ENCODE peak calls at places on chromosomes 16 and 17, in eight cellular contexts. One of them, this sample, is unnamed.

GRCh38 chr17:57366558-57367351 is 110.4 kb downstream of the MSI2 start:
- DNase-seq in stomach: peak; percentile 72
- DNase-seq in testis: peak; percentile 32
- DNase-seq in tibial nerve: no peak
- DNase-seq in heart left ventricle: peak; percentile 56
- DNase-seq in A673: no peak
- DNase-seq in dorsolateral prefrontal cortex: no peak
- DNase-seq in lung: no peak
- DNase-seq in this sample: no peak

GRCh38 chr17:28714281-28714680 is 2.6 kb upstream of the PROCA1 start:
- DNase-seq in heart left ventricle: no peak
- DNase-seq in lung: no peak
- DNase-seq in testis: no peak
- DNase-seq in stomach: no peak
- DNase-seq in tibial nerve: no peak
- DNase-seq in dorsolateral prefrontal cortex: no peak
- DNase-seq in A673: no peak
- DNase-seq in this sample: no peak

GRCh38 chr17:51743477-51743876 is 415.0 kb downstream of the CA10 start:
- DNase-seq in lung: no peak
- DNase-seq in tibial nerve: no peak
- DNase-seq in testis: no peak
- DNase-seq in heart left ventricle: no peak
- DNase-seq in dorsolateral prefrontal cortex: no peak
- DNase-seq in stomach: no peak
- DNase-seq in A673: no peak
- DNase-seq in this sample: no peak

GRCh38 chr16:51524555-51525373 is 373.7 kb upstream of the SALL1 start:
- DNase-seq in lung: no peak
- DNase-seq in heart left ventricle: no peak
- DNase-seq in dorsolateral prefrontal cortex: no peak
- DNase-seq in stomach: no peak
- DNase-seq in A673: peak; percentile 76
- DNase-seq in tibial nerve: no peak
- DNase-seq in testis: no peak
- DNase-seq in this sample: peak; percentile 32

GRCh38 chr17:35171834-35172233 is 22.4 kb downstream of the SLC35G3 start:
- DNase-seq in testis: no peak
- DNase-seq in heart left ventricle: no peak
- DNase-seq in stomach: no peak
- DNase-seq in tibial nerve: no peak
- DNase-seq in A673: no peak
- DNase-seq in dorsolateral prefrontal cortex: no peak
- DNase-seq in lung: no peak
- DNase-seq in this sample: no peak

GRCh38 chr17:81512560-81512983 is at the start of gene ACTG1:
- DNase-seq in A673: peak; percentile 95
- DNase-seq in dorsolateral prefrontal cortex: peak; percentile 94
- DNase-seq in heart left ventricle: peak; percentile 94
- DNase-seq in tibial nerve: peak; percentile 86
- DNase-seq in testis: peak; percentile 93
- DNase-seq in stomach: peak; percentile 94
- DNase-seq in lung: peak; percentile 93
- DNase-seq in this sample: peak; percentile 96

GRCh38 chr16:82628741-82629140 is 2.0 kb downstream of the CDH13 start:
- DNase-seq in dorsolateral prefrontal cortex: no peak
- DNase-seq in lung: no peak
- DNase-seq in testis: no peak
- DNase-seq in heart left ventricle: no peak
- DNase-seq in A673: no peak
- DNase-seq in stomach: no peak
- DNase-seq in tibial nerve: no peak
- DNase-seq in this sample: no peak

GRCh38 chr17:65020284-65020683 is 36.3 kb downstream of the GNA13 start:
- DNase-seq in stomach: no peak
- DNase-seq in dorsolateral prefrontal cortex: no peak
- DNase-seq in A673: peak; percentile 81
- DNase-seq in testis: no peak
- DNase-seq in tibial nerve: no peak
- DNase-seq in heart left ventricle: no peak
- DNase-seq in lung: no peak
- DNase-seq in this sample: no peak

GRCh38 chr17:76446449-76447231 is 6.3 kb downstream of the UBE2O start:
- DNase-seq in testis: no peak
- DNase-seq in heart left ventricle: no peak
- DNase-seq in stomach: peak; percentile 42
- DNase-seq in lung: peak; percentile 61
- DNase-seq in A673: no peak
- DNase-seq in dorsolateral prefrontal cortex: no peak
- DNase-seq in tibial nerve: peak; percentile 20
- DNase-seq in this sample: peak; percentile 44

GRCh38 chr17:35841505-35841904 is 27.2 kb downstream of the HEATR9 start:
- DNase-seq in lung: no peak
- DNase-seq in tibial nerve: no peak
- DNase-seq in heart left ventricle: no peak
- DNase-seq in stomach: no peak
- DNase-seq in testis: no peak
- DNase-seq in A673: no peak
- DNase-seq in dorsolateral prefrontal cortex: no peak
- DNase-seq in this sample: no peak

DNA sequence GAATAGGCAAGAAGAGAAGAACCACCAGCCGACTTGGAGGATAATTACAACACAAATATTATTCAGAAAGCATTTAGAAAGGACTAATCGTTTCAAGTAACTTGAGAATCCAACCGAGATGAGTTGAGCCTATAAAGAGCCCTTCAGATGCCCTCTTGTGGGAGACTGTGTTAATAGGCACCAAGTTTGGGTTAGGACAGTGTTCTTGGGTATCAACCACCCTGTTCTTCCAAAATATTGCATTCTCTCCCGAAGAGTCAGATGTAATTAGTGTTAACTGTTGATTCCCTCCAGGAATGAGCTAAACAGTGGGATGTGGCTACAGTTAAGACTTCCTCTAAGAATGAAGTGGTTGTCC is 87.8 kb upstream of the NOL11 start:
- DNase-seq in dorsolateral prefrontal cortex: no peak
- DNase-seq in heart left ventricle: no peak
- DNase-seq in lung: no peak
- DNase-seq in stomach: no peak
- DNase-seq in testis: no peak
- DNase-seq in tibial nerve: no peak
- DNase-seq in A673: peak; percentile 76
- DNase-seq in this sample: no peak
- TF ChIP-seq CTCF in dorsolateral prefrontal cortex: peak; percentile 49
- TF ChIP-seq CTCF in heart left ventricle: peak; percentile 57
- TF ChIP-seq CTCF in lung: no peak
- TF ChIP-seq CTCF in stomach: no peak
- TF ChIP-seq CTCF in testis: peak; percentile 34
- TF ChIP-seq CTCF in tibial nerve: peak; percentile 18
- TF ChIP-seq CTCF in A673: peak; percentile 71
- TF ChIP-seq CTCF in this sample: peak; percentile 38

DNA sequence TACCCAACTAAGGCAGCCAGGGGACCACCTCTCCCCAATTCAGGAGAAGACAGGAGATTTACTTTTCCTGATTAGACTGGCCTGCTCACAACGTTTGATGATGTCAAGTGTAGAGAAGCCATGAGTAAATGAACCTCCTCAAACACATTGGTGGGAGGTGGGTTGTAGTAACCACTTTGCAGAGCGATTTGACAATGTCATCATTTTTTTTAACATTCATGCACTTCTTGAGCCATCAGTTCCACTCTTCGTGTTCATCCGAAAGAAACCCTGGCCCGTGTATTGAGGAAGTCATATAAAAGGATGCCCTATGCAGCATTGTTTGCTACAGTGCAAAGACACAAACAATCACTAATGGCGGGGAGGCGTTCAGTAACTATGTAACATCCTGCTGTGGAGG is 5.5 kb upstream of the KRT19 start:
- DNase-seq in tibial nerve: no peak
- DNase-seq in lung: no peak
- DNase-seq in A673: no peak
- DNase-seq in testis: no peak
- DNase-seq in dorsolateral prefrontal cortex: no peak
- DNase-seq in stomach: no peak
- DNase-seq in heart left ventricle: no peak
- DNase-seq in this sample: no peak
- H3K4me3 ChIP-seq in tibial nerve: no peak overlapping the region
- H3K4me3 ChIP-seq in lung: no peak overlapping the region
- H3K4me3 ChIP-seq in A673: no peak overlapping the region
- H3K4me3 ChIP-seq in testis: no peak overlapping the region
- H3K4me3 ChIP-seq in dorsolateral prefrontal cortex: no peak overlapping the region
- H3K4me3 ChIP-seq in stomach: no peak overlapping the region
- H3K4me3 ChIP-seq in heart left ventricle: no peak overlapping the region
- H3K4me3 ChIP-seq in this sample: no peak overlapping the region

GRCh38 chr16:81265658-81266451 is 27.4 kb downstream of the BCO1 start:
- DNase-seq in stomach: peak; percentile 93
- DNase-seq in A673: no peak
- DNase-seq in tibial nerve: peak; percentile 66
- DNase-seq in heart left ventricle: peak; percentile 84
- DNase-seq in lung: peak; percentile 66
- DNase-seq in dorsolateral prefrontal cortex: peak; percentile 42
- DNase-seq in testis: peak; percentile 72
- DNase-seq in this sample: peak; percentile 45

GRCh38 chr16:81265052-81265451 is 26.6 kb downstream of the BCO1 start:
- DNase-seq in tibial nerve: no peak
- DNase-seq in heart left ventricle: no peak
- DNase-seq in lung: no peak
- DNase-seq in stomach: no peak
- DNase-seq in A673: no peak
- DNase-seq in dorsolateral prefrontal cortex: no peak
- DNase-seq in testis: no peak
- DNase-seq in this sample: no peak

GRCh38 chr16:81264386-81264785 is 25.9 kb downstream of the BCO1 start:
- DNase-seq in stomach: no peak
- DNase-seq in dorsolateral prefrontal cortex: no peak
- DNase-seq in A673: no peak
- DNase-seq in tibial nerve: no peak
- DNase-seq in lung: no peak
- DNase-seq in testis: no peak
- DNase-seq in heart left ventricle: no peak
- DNase-seq in this sample: no peak

GRCh38 chr16:81261049-81261648 is 22.7 kb downstream of the BCO1 start:
- DNase-seq in A673: peak; percentile 45
- DNase-seq in stomach: peak; percentile 31
- DNase-seq in testis: no peak
- DNase-seq in tibial nerve: no peak
- DNase-seq in dorsolateral prefrontal cortex: no peak
- DNase-seq in heart left ventricle: no peak
- DNase-seq in lung: no peak
- DNase-seq in this sample: no peak

DNA sequence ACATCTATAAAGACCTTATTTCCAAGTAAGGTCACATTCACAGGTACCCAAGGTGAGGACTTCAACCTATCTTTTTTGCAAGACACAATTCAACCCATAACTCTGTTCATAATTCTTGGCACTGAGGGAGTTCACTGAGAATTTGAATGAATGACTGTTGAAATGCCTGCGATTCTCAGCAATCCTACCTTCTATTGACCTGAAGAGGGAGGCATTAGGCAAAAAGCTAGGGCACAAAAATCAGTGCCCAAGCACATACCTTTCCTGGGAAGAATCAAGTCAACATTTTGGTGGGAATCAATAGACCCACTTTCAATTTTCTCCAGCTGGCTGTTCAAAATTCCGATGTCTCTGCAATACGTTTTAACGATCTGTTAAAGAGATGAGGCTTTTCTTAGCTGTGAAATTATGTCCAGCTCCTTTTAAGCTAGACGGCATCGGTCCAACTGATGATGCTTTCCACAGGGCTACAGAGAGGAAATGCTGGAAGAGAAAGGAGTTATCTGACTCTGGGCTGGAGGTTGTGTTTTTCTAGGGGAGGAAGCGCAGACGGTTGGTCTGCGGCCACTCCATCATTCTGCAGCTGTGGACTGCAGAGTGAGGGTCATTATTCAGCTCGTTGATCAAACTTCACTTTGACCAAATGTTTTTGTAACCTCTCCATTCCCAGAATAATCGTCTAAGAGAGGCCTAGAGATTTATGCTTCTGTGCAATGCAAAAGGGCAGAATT is 25.1 kb downstream of the BCO1 start:
- DNase-seq in stomach: no peak
- DNase-seq in tibial nerve: peak; percentile 14
- DNase-seq in heart left ventricle: no peak
- DNase-seq in lung: no peak
- DNase-seq in dorsolateral prefrontal cortex: no peak
- DNase-seq in A673: no peak
- DNase-seq in testis: peak; percentile 68
- DNase-seq in this sample: peak; percentile 8
- H3K27ac ChIP-seq in stomach: no peak overlapping the region
- H3K27ac ChIP-seq in tibial nerve: no peak overlapping the region
- H3K27ac ChIP-seq in heart left ventricle: no peak overlapping the region
- H3K27ac ChIP-seq in lung: no peak overlapping the region
- H3K27ac ChIP-seq in dorsolateral prefrontal cortex: no peak overlapping the region
- H3K27ac ChIP-seq in A673: no peak overlapping the region
- H3K27ac ChIP-seq in testis: no peak overlapping the region
- H3K27ac ChIP-seq in this sample: no peak overlapping the region

DNA sequence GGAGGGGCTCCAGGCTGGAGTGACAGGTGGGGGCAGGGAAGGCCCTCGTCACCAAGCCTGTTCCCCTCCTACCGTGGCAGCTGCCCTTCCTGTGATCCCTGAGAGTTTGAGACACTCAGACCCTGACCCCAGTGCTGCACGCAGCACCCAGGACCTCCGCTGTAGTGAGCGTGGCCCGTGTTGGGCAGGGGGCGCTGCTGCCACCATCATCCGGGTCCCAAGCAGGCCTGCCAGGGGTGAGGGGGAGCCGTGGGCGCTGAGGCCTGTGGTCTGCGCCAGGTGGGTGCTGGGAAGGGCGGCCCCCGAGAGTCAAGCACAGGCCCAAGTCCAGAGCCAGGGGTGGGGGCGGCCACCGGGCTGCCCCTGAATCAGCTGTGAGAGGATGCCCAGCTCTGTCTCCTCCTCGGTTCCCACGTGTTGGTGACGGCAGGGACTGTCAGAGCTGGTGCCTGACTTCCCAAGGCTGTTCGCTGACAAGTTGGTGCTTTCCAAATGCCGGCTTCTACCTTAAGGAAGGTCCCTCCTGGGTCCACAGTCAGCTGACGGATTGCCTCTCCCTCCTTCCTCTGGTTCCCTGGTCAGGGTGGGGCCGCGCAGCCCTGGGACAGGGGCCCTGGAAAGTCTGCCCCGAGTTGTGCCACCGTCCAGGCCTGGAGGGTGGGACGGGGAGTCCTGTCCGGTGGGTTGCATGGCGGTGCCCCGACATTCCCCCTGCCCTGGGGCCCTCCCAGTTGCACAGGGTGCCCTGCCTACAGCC is 31.1 kb downstream of the TPSG1 start:
- DNase-seq in heart left ventricle: no peak
- DNase-seq in A673: no peak
- DNase-seq in lung: no peak
- DNase-seq in dorsolateral prefrontal cortex: no peak
- DNase-seq in stomach: no peak
- DNase-seq in tibial nerve: no peak
- DNase-seq in testis: no peak
- DNase-seq in this sample: no peak
- TF ChIP-seq CTCF in heart left ventricle: no peak
- TF ChIP-seq CTCF in A673: no peak
- TF ChIP-seq CTCF in lung: no peak
- TF ChIP-seq CTCF in dorsolateral prefrontal cortex: no peak
- TF ChIP-seq CTCF in stomach: no peak
- TF ChIP-seq CTCF in tibial nerve: no peak
- TF ChIP-seq CTCF in testis: no peak
- TF ChIP-seq CTCF in this sample: no peak